ENCODE peak calls at places on chromosomes 6 and 20, in five cellular contexts. S is heart right ventricle; J is OCI-M1; M is iPS DF 6.9; Y is stimulated activated CD4-positive, alpha-beta T cell treated with anti-CD3 and anti-CD28 coated beads, Interleukin-2, amount 100 ng/mL, for 24 hours. T is an unnamed sample.

GRCh38 chr6:4289770-4290320 is 154.5 kb upstream of the ECI2 start:
- DNase-seq in S (no peak), J (no peak), M (no peak), Y (no peak), T (no peak)

GRCh38 chr20:34970193-34971037 is 14.7 kb downstream of the MYH7B start:
- DNase-seq in S (no peak), J (no peak), M (no peak), Y (no peak), T (no peak)

GRCh38 chr6:32933661-32934085 is 7.2 kb downstream of the HLA-DMB start:
- DNase-seq in S (peak), J (peak), M (peak), Y (peak), T (peak)

GRCh38 chr20:34401741-34402455 is 38.8 kb downstream of the ITCH start:
- DNase-seq in S (no peak), J (no peak), M (no peak), Y (peak), T (no peak)

GRCh38 chr20:6061544-6061943 is 7.7 kb upstream of the LRRN4 start:
- DNase-seq in S (no peak), J (no peak), M (no peak), Y (no peak), T (no peak)

GRCh38 chr6:6243846-6244245 is 76.6 kb downstream of the F13A1 start:
- DNase-seq in S (no peak), J (no peak), M (no peak), Y (no peak), T (no peak)

GRCh38 chr20:21767739-21768223 is 62.3 kb downstream of the PAX1 start:
- DNase-seq in S (no peak), J (no peak), M (peak), Y (no peak), T (no peak)

GRCh38 chr6:36622901-36623546 is 28.9 kb downstream of the SRSF3 start:
- DNase-seq in S (no peak), J (no peak), M (no peak), Y (no peak), T (no peak)

GRCh38 chr6:44046516-44047178 is 80.6 kb downstream of the MRPL14 start:
- DNase-seq in S (no peak), J (no peak), M (no peak), Y (no peak), T (no peak)

GRCh38 chr6:29887330-29887818 is 55.0 kb upstream of the HLA-A start:
- DNase-seq in S (peak), J (peak), M (no peak), Y (peak), T (peak)

GRCh38 chr6:32154514-32155161 is 697 bp downstream of the PPT2 start:
- DNase-seq in S (peak), J (peak), M (no peak), Y (peak), T (peak)

GRCh38 chr6:158283304-158284005 is 28.8 kb upstream of the TULP4 start:
- DNase-seq in S (no peak), J (peak), M (no peak), Y (no peak), T (no peak)

GRCh38 chr6:20691185-20691584 is 156.9 kb downstream of the CDKAL1 start:
- DNase-seq in S (no peak), J (no peak), M (no peak), Y (no peak), T (no peak)

GRCh38 chr6:30260036-30260504 is 46.9 kb upstream of the TRIM26 start:
- DNase-seq in S (peak), J (no peak), M (no peak), Y (peak), T (no peak)

GRCh38 chr6:129774697-129775447 is 64.9 kb upstream of the ARHGAP18 start:
- DNase-seq in S (peak), J (peak), M (peak), Y (peak), T (peak)

GRCh38 chr6:35031611-35032529 is 109.3 kb downstream of the TCP11 start:
- DNase-seq in S (no peak), J (no peak), M (no peak), Y (no peak), T (no peak)

GRCh38 chr6:106084106-106084963 is 1.8 kb upstream of the PRDM1 start:
- DNase-seq in S (no peak), J (peak), M (peak), Y (no peak), T (peak)

GRCh38 chr6:119350202-119351004 is 842 bp upstream of the MAN1A1 start:
- DNase-seq in S (no peak), J (peak), M (no peak), Y (peak), T (no peak)

GRCh38 chr6:56766139-56766805 is 123.6 kb upstream of the DST start:
- DNase-seq in S (no peak), J (no peak), M (no peak), Y (no peak), T (no peak)

GRCh38 chr6:147223751-147224150 is 19.5 kb downstream of the STXBP5 start:
- DNase-seq in S (no peak), J (no peak), M (no peak), Y (no peak), T (no peak)

GRCh38 chr20:3798908-3799248 is 2.8 kb downstream of the CDC25B start:
- DNase-seq in S (no peak), J (no peak), M (no peak), Y (no peak), T (no peak)

GRCh38 chr6:39411465-39411864 is 89.0 kb upstream of the KCNK16 start:
- DNase-seq in S (no peak), J (no peak), M (no peak), Y (no peak), T (no peak)

GRCh38 chr6:162211022-162211421 is 516.5 kb downstream of the PRKN start:
- DNase-seq in S (no peak), J (no peak), M (no peak), Y (no peak), T (no peak)

GRCh38 chr6:21033575-21034026 is 499.3 kb downstream of the CDKAL1 start:
- DNase-seq in S (no peak), J (no peak), M (no peak), Y (no peak), T (peak)

GRCh38 chr6:107866606-107867301 is 42.6 kb upstream of the SCML4 start:
- DNase-seq in S (no peak), J (peak), M (no peak), Y (no peak), T (no peak)

GRCh38 chr6:157050537-157051280 is 272.6 kb downstream of the TMEM242 start:
- DNase-seq in S (no peak), J (no peak), M (no peak), Y (no peak), T (no peak)

GRCh38 chr20:45539382-45539781 is at the start of gene WFDC6:
- DNase-seq in S (no peak), J (no peak), M (no peak), Y (no peak), T (no peak)

GRCh38 chr20:54103067-54103761 is 32.8 kb upstream of the BCAS1 start:
- DNase-seq in S (peak), J (peak), M (peak), Y (peak), T (peak)

GRCh38 chr6:104956663-104957294 is at the start of gene LIN28B:
- DNase-seq in S (no peak), J (peak), M (no peak), Y (no peak), T (no peak)

GRCh38 chr6:11848852-11849731 is 70.5 kb upstream of the ADTRP start:
- DNase-seq in S (no peak), J (no peak), M (no peak), Y (no peak), T (no peak)

GRCh38 chr20:36319356-36320260 is 13.5 kb downstream of the DLGAP4 start:
- DNase-seq in S (no peak), J (no peak), M (no peak), Y (no peak), T (peak)

GRCh38 chr6:6685249-6685667 is 96.7 kb downstream of the LY86 start:
- DNase-seq in S (no peak), J (peak), M (no peak), Y (no peak), T (no peak)

GRCh38 chr6:3176562-3177355 is 19.4 kb upstream of the TUBB2A start:
- DNase-seq in S (no peak), J (peak), M (no peak), Y (peak), T (peak)

GRCh38 chr20:4811661-4812181 is 90.0 kb downstream of the PRND start:
- DNase-seq in S (peak), J (no peak), M (no peak), Y (peak), T (peak)

GRCh38 chr20:29878281-29878741 is 1379.2 kb upstream of the DEFB115 start:
- DNase-seq in S (peak), J (no peak), M (no peak), Y (no peak), T (no peak)

GRCh38 chr20:49293122-49293521 is 15.3 kb upstream of the ZNFX1 start:
- DNase-seq in S (no peak), J (no peak), M (no peak), Y (no peak), T (no peak)

GRCh38 chr20:1810926-1811620 is 84.1 kb upstream of the SIRPA start:
- DNase-seq in S (no peak), J (peak), M (no peak), Y (no peak), T (no peak)

GRCh38 chr6:104689551-104690205 is 170.0 kb downstream of the HACE1 start:
- DNase-seq in S (no peak), J (no peak), M (no peak), Y (no peak), T (no peak)

GRCh38 chr6:84220809-84221409 is 6.5 kb downstream of the CEP162 start:
- DNase-seq in S (no peak), J (peak), M (no peak), Y (no peak), T (no peak)

T was measured in psoas muscle.